ENCODE peak calls at places on chromosomes 6 and 20, in nine cellular contexts. One of them, this sample, is unnamed.

GRCh38 chr6:9851006-9851405 is 563.9 kb downstream of the TFAP2A start:
- DNase-seq in COR-L47: no peak
- DNase-seq in HFFc6: no peak
- DNase-seq in NCI-H2081: no peak
- DNase-seq in NCI-H446: no peak
- DNase-seq in iris pigment epithelial cell: no peak
- DNase-seq in H7: no peak
- DNase-seq in H9: no peak
- DNase-seq in glomerular endothelial cell: no peak
- DNase-seq in this sample: no peak

GRCh38 chr6:69022991-69023390 is 387.9 kb downstream of the ADGRB3 start:
- DNase-seq in NCI-H2081: no peak
- DNase-seq in iris pigment epithelial cell: peak
- DNase-seq in NCI-H446: no peak
- DNase-seq in COR-L47: no peak
- DNase-seq in HFFc6: no peak
- DNase-seq in H7: no peak
- DNase-seq in glomerular endothelial cell: no peak
- DNase-seq in H9: no peak
- DNase-seq in this sample: no peak

GRCh38 chr6:139640453-139640852 is 266.0 kb upstream of the CITED2 start:
- DNase-seq in HFFc6: no peak
- DNase-seq in NCI-H446: no peak
- DNase-seq in H7: no peak
- DNase-seq in NCI-H2081: no peak
- DNase-seq in COR-L47: no peak
- DNase-seq in iris pigment epithelial cell: peak
- DNase-seq in glomerular endothelial cell: no peak
- DNase-seq in H9: no peak
- DNase-seq in this sample: peak

GRCh38 chr20:32155017-32155965 is 45.8 kb downstream of the TM9SF4 start:
- DNase-seq in glomerular endothelial cell: peak
- DNase-seq in COR-L47: peak
- DNase-seq in NCI-H446: no peak
- DNase-seq in iris pigment epithelial cell: peak
- DNase-seq in H9: peak
- DNase-seq in NCI-H2081: peak
- DNase-seq in HFFc6: peak
- DNase-seq in H7: peak
- DNase-seq in this sample: peak

GRCh38 chr20:47454298-47455132 is 47.2 kb upstream of the NCOA3 start:
- DNase-seq in H9: no peak
- DNase-seq in NCI-H2081: no peak
- DNase-seq in H7: no peak
- DNase-seq in glomerular endothelial cell: no peak
- DNase-seq in iris pigment epithelial cell: peak
- DNase-seq in NCI-H446: no peak
- DNase-seq in COR-L47: no peak
- DNase-seq in HFFc6: no peak
- DNase-seq in this sample: no peak

GRCh38 chr6:90403489-90404381 is 107.1 kb upstream of the BACH2 start:
- DNase-seq in HFFc6: no peak
- DNase-seq in H9: peak
- DNase-seq in NCI-H2081: no peak
- DNase-seq in NCI-H446: no peak
- DNase-seq in COR-L47: no peak
- DNase-seq in glomerular endothelial cell: no peak
- DNase-seq in iris pigment epithelial cell: peak
- DNase-seq in H7: peak
- DNase-seq in this sample: peak

GRCh38 chr6:108774555-108774954 is 73.7 kb upstream of the ARMC2 start:
- DNase-seq in glomerular endothelial cell: no peak
- DNase-seq in H7: no peak
- DNase-seq in COR-L47: no peak
- DNase-seq in NCI-H2081: no peak
- DNase-seq in NCI-H446: no peak
- DNase-seq in HFFc6: no peak
- DNase-seq in iris pigment epithelial cell: no peak
- DNase-seq in H9: no peak
- DNase-seq in this sample: no peak

GRCh38 chr6:146047356-146047755 is 18.5 kb downstream of the GRM1 start:
- DNase-seq in NCI-H2081: no peak
- DNase-seq in HFFc6: no peak
- DNase-seq in iris pigment epithelial cell: no peak
- DNase-seq in NCI-H446: no peak
- DNase-seq in glomerular endothelial cell: no peak
- DNase-seq in COR-L47: no peak
- DNase-seq in H7: no peak
- DNase-seq in H9: no peak
- DNase-seq in this sample: no peak

GRCh38 chr6:156866181-156866862 is 89.1 kb downstream of the ARID1B start:
- DNase-seq in COR-L47: no peak
- DNase-seq in H7: no peak
- DNase-seq in iris pigment epithelial cell: peak
- DNase-seq in NCI-H446: no peak
- DNase-seq in glomerular endothelial cell: no peak
- DNase-seq in HFFc6: peak
- DNase-seq in NCI-H2081: no peak
- DNase-seq in H9: no peak
- DNase-seq in this sample: no peak

GRCh38 chr6:140779341-140779740 is 1353.4 kb upstream of the GJE1 start:
- DNase-seq in NCI-H446: no peak
- DNase-seq in glomerular endothelial cell: no peak
- DNase-seq in HFFc6: peak
- DNase-seq in H9: no peak
- DNase-seq in NCI-H2081: no peak
- DNase-seq in COR-L47: no peak
- DNase-seq in H7: no peak
- DNase-seq in iris pigment epithelial cell: peak
- DNase-seq in this sample: no peak

GRCh38 chr20:59525500-59526241 is 78.7 kb upstream of the PHACTR3 start:
- DNase-seq in H9: peak
- DNase-seq in H7: peak
- DNase-seq in glomerular endothelial cell: no peak
- DNase-seq in HFFc6: no peak
- DNase-seq in COR-L47: peak
- DNase-seq in NCI-H446: peak
- DNase-seq in iris pigment epithelial cell: peak
- DNase-seq in NCI-H2081: peak
- DNase-seq in this sample: no peak

GRCh38 chr6:21666788-21667681 is 73.5 kb downstream of the SOX4 start:
- DNase-seq in H9: peak
- DNase-seq in COR-L47: no peak
- DNase-seq in glomerular endothelial cell: no peak
- DNase-seq in NCI-H2081: no peak
- DNase-seq in HFFc6: no peak
- DNase-seq in H7: peak
- DNase-seq in NCI-H446: no peak
- DNase-seq in iris pigment epithelial cell: peak
- DNase-seq in this sample: no peak

GRCh38 chr20:4681971-4682370 is 39.7 kb upstream of the PRND start:
- DNase-seq in iris pigment epithelial cell: peak
- DNase-seq in COR-L47: no peak
- DNase-seq in NCI-H446: no peak
- DNase-seq in H9: no peak
- DNase-seq in HFFc6: peak
- DNase-seq in H7: no peak
- DNase-seq in glomerular endothelial cell: no peak
- DNase-seq in NCI-H2081: no peak
- DNase-seq in this sample: no peak

GRCh38 chr20:11738852-11739251 is 178.8 kb upstream of the BTBD3 start:
- DNase-seq in H9: no peak
- DNase-seq in iris pigment epithelial cell: no peak
- DNase-seq in glomerular endothelial cell: no peak
- DNase-seq in H7: no peak
- DNase-seq in COR-L47: no peak
- DNase-seq in HFFc6: no peak
- DNase-seq in NCI-H446: no peak
- DNase-seq in NCI-H2081: peak
- DNase-seq in this sample: no peak

GRCh38 chr6:151870375-151870774 is 62.9 kb downstream of the ESR1 start:
- DNase-seq in glomerular endothelial cell: no peak
- DNase-seq in H9: no peak
- DNase-seq in COR-L47: no peak
- DNase-seq in iris pigment epithelial cell: no peak
- DNase-seq in NCI-H2081: no peak
- DNase-seq in NCI-H446: no peak
- DNase-seq in HFFc6: no peak
- DNase-seq in H7: no peak
- DNase-seq in this sample: no peak

GRCh38 chr20:60250251-60250650 is 292.0 kb downstream of the CDH26 start:
- DNase-seq in HFFc6: peak
- DNase-seq in H9: no peak
- DNase-seq in iris pigment epithelial cell: no peak
- DNase-seq in NCI-H2081: no peak
- DNase-seq in NCI-H446: no peak
- DNase-seq in glomerular endothelial cell: no peak
- DNase-seq in COR-L47: no peak
- DNase-seq in H7: no peak
- DNase-seq in this sample: no peak

GRCh38 chr6:50661636-50662035 is 51.7 kb upstream of the TFAP2D start:
- DNase-seq in HFFc6: no peak
- DNase-seq in H7: no peak
- DNase-seq in NCI-H446: no peak
- DNase-seq in COR-L47: no peak
- DNase-seq in NCI-H2081: no peak
- DNase-seq in glomerular endothelial cell: peak
- DNase-seq in iris pigment epithelial cell: no peak
- DNase-seq in H9: no peak
- DNase-seq in this sample: no peak

GRCh38 chr6:142152731-142153130 is 5.7 kb downstream of the VTA1 start:
- DNase-seq in iris pigment epithelial cell: peak
- DNase-seq in H9: no peak
- DNase-seq in COR-L47: no peak
- DNase-seq in glomerular endothelial cell: no peak
- DNase-seq in NCI-H446: no peak
- DNase-seq in H7: no peak
- DNase-seq in HFFc6: peak
- DNase-seq in NCI-H2081: no peak
- DNase-seq in this sample: no peak

GRCh38 chr6:144528605-144529425 is 243.7 kb downstream of the UTRN start:
- DNase-seq in COR-L47: no peak
- DNase-seq in H7: no peak
- DNase-seq in glomerular endothelial cell: no peak
- DNase-seq in HFFc6: no peak
- DNase-seq in iris pigment epithelial cell: peak
- DNase-seq in H9: peak
- DNase-seq in NCI-H2081: no peak
- DNase-seq in NCI-H446: no peak
- DNase-seq in this sample: peak

GRCh38 chr20:6940052-6940451 is 172.6 kb downstream of the BMP2 start:
- DNase-seq in H9: peak
- DNase-seq in glomerular endothelial cell: no peak
- DNase-seq in NCI-H446: peak
- DNase-seq in H7: peak
- DNase-seq in COR-L47: no peak
- DNase-seq in iris pigment epithelial cell: peak
- DNase-seq in HFFc6: no peak
- DNase-seq in NCI-H2081: no peak
- DNase-seq in this sample: no peak

GRCh38 chr6:142819603-142820335 is 125.2 kb downstream of the HIVEP2 start:
- DNase-seq in HFFc6: no peak
- DNase-seq in glomerular endothelial cell: peak
- DNase-seq in iris pigment epithelial cell: peak
- DNase-seq in NCI-H446: no peak
- DNase-seq in H7: no peak
- DNase-seq in NCI-H2081: peak
- DNase-seq in H9: no peak
- DNase-seq in COR-L47: no peak
- DNase-seq in this sample: no peak

This sample was measured in astrocyte of the cerebellum.